ENCODE peak calls at places on chromosomes 13 and 19, in four cellular contexts. N, I, C and G are unnamed samples.

GRCh38 chr19:41303941-41304340 is 6.0 kb upstream of the CCDC97 start:
- DNase-seq in C (no peak), N (no peak), I (no peak), G (no peak)

GRCh38 chr13:21043898-21044297 is 17.5 kb downstream of the LATS2 start:
- DNase-seq in N (no peak), I (no peak), C (no peak), G (no peak)

GRCh38 chr13:99995503-99996176 is 14.1 kb downstream of the ZIC2 start:
- DNase-seq in N (no peak), C (no peak), I (no peak), G (no peak)

GRCh38 chr19:51398096-51398704 is 7.8 kb upstream of the C19orf84 start:
- DNase-seq in I (no peak), N (no peak), C (no peak), G (no peak)

GRCh38 chr19:872266-872951 is 12.9 kb downstream of the CFD start:
- DNase-seq in I (peak; percentile 92), N (peak; percentile 68), C (peak; percentile 97), G (no peak)

GRCh38 chr19:6318772-6319171 is 14.6 kb downstream of the ACER1 start:
- DNase-seq in N (no peak), I (no peak), C (no peak), G (no peak)

GRCh38 chr13:29756506-29756905 is 93.9 kb downstream of the UBL3 start:
- DNase-seq in C (no peak), N (no peak), I (no peak), G (no peak)

GRCh38 chr13:84132491-84132890 is 250.2 kb upstream of the SLITRK1 start:
- DNase-seq in N (no peak), C (no peak), I (no peak), G (no peak)

GRCh38 chr19:33349319-33350289 is 23.9 kb upstream of the CEBPG start:
- DNase-seq in I (no peak), N (no peak), C (no peak), G (no peak)

GRCh38 chr19:20278342-20278741 is 111.3 kb downstream of the ZNF486 start:
- DNase-seq in N (peak; percentile 43), C (no peak), I (peak; percentile 12), G (no peak)

GRCh38 chr19:45283443-45284033 is 32.5 kb downstream of the MARK4 start:
- DNase-seq in C (no peak), I (no peak), N (no peak), G (no peak)

GRCh38 chr13:62387642-62388041 is 972.0 kb upstream of the PCDH20 start:
- DNase-seq in N (no peak), C (no peak), I (no peak), G (no peak)

GRCh38 chr13:101394597-101394996 is 21.7 kb downstream of the NALCN start:
- DNase-seq in I (no peak), N (no peak), C (no peak), G (no peak)

GRCh38 chr13:97512732-97513131 is 78.8 kb downstream of the RAP2A start:
- DNase-seq in C (no peak), N (no peak), I (no peak), G (no peak)

GRCh38 chr13:64480648-64481047 is 2749.5 kb downstream of the PCDH9 start:
- DNase-seq in I (no peak), N (no peak), C (no peak), G (no peak)

GRCh38 chr13:98658131-98658530 is 81.2 kb upstream of the STK24 start:
- DNase-seq in N (no peak), C (no peak), I (peak; percentile 49), G (no peak)

GRCh38 chr13:29849071-29849541 is 1.3 kb downstream of the UBL3 start:
- DNase-seq in C (no peak), N (no peak), I (peak; percentile 31), G (peak; percentile 21)

GRCh38 chr13:114113961-114114360 is 18.5 kb downstream of the RASA3 start:
- DNase-seq in N (no peak), I (no peak), C (no peak), G (no peak)

GRCh38 chr19:48741222-48741999 is 1.0 kb upstream of the RASIP1 start:
- DNase-seq in I (peak; percentile 59), N (peak; percentile 66), C (no peak), G (no peak)

GRCh38 chr19:57269515-57270250 is 10.6 kb upstream of the ZNF460 start:
- DNase-seq in N (no peak), I (no peak), C (no peak), G (no peak)

DNA sequence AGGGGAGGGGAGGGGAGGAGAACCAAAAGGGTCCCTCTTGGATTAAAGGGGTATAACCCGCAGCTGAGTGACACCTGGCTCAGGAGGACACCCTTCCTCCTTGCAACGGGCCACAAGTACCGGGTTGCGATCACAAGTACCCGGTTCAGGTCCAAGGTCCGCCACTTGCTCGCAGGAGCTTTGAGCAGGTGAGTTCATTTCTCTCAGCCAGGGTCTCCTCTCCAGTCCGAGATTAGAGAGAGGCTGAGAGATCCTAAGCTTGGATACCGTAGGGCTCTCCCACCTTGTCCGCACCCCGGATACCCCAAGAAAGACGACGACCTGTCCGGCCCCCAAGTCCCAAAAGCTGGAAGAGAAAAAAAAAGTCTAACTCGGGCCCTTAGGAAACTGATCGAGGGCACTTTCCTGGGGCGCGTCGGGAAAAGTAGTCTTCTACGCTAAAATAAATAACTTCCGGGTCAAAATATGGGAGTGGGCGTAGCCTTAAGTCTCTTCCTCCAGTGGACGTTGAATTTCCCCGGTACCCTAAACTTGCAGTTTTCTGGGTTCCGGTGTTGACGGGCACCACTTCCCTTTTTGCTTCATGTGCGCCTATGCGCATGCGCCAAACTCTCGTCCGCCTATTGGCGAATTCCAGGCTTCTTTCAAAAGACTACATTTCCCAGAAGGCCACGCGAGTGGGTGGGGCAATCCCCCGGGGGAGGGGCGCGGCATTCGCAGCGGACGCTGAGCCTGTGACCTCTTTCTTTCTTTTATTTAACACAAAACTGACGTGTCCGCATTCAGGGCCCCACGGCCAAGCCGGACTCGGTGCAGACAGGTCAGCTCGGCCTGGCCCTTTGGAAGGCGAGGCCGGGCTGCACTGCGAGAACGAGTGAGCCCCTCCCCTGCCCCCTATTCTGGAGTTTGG is 4.4 kb downstream of the C19orf67 start:
- DNase-seq in I (peak; percentile 99), N (peak; percentile 99), C (peak; percentile 95), G (peak; percentile 99)
- TF ChIP-seq POLR2A in I (peak; percentile 75), N (peak; percentile 55), C (peak; percentile 71), G (peak; percentile 83)

GRCh38 chr19:40192758-40193586 is 1.7 kb downstream of the MAP3K10 start:
- DNase-seq in N (no peak), C (no peak), I (no peak), G (no peak)

GRCh38 chr19:40193587-40193849 is 2.3 kb downstream of the MAP3K10 start:
- DNase-seq in I (no peak), N (no peak), C (no peak), G (no peak)

GRCh38 chr19:40190891-40191835 is at the start of gene MAP3K10:
- DNase-seq in N (peak; percentile 72), I (peak; percentile 78), C (peak; percentile 86), G (peak; percentile 51)

DNA sequence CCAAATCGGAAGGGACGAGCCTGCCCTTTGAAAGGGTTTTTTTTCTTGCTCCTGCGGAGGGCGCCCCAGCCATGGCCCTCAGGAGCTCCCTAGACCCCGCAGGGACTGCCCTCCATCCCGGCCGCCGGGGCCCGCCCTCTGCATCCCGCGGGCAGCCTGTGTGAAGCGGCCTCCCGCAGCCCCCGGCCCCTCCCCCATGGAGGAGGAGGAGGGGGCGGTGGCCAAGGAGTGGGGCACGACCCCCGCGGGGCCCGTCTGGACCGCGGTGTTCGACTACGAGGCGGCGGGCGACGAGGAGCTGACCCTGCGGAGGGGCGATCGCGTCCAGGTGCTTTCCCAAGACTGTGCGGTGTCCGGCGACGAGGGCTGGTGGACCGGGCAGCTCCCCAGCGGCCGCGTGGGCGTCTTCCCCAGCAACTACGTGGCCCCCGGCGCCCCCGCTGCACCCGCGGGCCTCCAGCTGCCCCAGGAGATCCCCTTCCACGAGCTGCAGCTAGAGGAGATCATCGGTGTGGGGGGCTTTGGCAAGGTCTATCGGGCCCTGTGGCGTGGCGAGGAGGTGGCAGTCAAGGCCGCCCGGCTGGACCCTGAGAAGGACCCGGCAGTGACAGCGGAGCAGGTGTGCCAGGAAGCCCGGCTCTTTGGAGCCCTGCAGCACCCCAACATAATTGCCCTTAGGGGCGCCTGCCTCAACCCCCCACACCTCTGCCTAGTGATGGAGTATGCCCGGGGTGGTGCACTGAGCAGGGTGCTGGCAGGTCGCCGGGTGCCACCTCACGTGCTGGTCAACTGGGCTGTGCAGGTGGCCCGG is 815 bp downstream of the MAP3K10 start:
- DNase-seq in I (peak; percentile 37), N (no peak), C (no peak), G (no peak)
- TF ChIP-seq POLR2AphosphoS5 in I (no peak), N (no peak), C (no peak), G (no peak)

DNA sequence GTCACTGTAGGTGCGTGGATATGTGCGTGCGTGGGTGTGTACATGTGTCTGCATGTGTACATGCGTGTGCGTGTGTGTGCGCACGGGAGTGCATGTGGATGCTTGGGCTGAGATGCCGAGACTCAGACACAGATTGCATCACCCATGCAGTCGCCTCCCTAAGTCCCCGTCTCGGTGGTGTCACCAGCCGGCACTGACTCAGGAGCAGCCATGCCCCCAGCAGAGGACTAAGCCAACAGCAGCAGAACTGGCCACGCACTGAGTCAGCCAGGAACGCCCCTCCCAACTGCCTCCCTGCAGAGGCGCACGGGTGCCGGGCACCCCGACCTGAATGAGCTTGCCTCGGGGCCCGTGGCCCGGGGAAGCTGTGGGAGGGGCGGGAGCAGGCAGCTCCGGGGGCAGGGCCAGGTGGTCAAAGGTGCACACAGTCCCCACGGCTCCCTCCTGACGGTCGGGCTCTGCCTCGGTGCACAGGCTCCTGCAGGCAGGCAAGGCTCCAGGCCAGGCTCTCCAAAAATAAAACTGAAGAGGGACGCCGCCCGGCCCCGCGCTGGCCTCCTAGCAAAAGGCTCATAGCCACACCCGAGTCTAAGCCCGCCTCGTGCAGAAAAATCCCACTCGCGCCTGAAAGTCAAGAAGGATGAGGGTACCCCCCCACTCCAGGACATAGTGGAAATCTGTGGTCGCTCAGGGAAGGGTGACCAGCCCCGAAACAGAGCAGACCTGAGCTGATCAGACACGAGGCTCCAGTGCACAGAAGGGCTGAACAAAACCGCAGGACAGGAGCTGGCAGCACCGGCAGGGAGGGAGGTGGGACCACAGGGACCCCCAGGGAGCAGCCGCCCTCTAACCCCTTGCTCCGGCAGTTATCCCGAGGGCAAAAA is 49.2 kb downstream of the GADD45B start:
- DNase-seq in N (peak; percentile 40), C (no peak), I (no peak), G (no peak)
- TF ChIP-seq POLR2A in N (no peak), C (no peak), I (no peak), G (no peak)

GRCh38 chr19:18051887-18052286 is 34.8 kb downstream of the IL12RB1 start:
- DNase-seq in C (no peak), I (no peak), N (peak; percentile 64), G (no peak)

GRCh38 chr19:18053571-18054219 is 33.0 kb downstream of the IL12RB1 start:
- DNase-seq in C (no peak), N (no peak), I (no peak), G (no peak)

GRCh38 chr19:18046066-18046718 is 38.2 kb downstream of the ARRDC2 start:
- DNase-seq in I (peak; percentile 15), N (peak; percentile 47), C (no peak), G (no peak)

GRCh38 chr19:18045307-18046013 is 37.5 kb downstream of the ARRDC2 start:
- DNase-seq in C (no peak), I (no peak), N (no peak), G (no peak)

DNA sequence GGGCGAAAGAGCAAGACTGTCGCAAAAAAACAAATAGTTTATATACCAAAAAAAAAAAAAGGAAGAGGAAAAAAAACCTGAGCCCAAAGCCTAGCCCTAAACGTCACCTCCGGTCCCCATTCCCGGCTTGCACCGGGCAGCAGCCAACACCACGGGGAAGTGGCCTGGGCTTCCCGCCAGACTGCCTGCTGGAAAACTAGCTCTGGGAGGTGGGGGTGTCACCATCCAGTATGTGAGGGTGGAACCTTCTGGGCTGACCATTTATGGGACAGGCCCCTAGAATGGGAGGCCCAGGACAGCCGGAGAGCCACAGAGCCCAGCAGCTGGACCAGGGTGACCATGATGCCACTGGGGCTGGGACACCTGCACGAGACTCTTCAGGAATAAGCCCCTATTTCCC is 37.3 kb downstream of the IL12RB1 start:
- DNase-seq in C (no peak), N (peak; percentile 92), I (peak; percentile 57), G (peak; percentile 30)
- TF ChIP-seq POLR2AphosphoS5 in C (no peak), N (peak; percentile 65), I (no peak), G (peak; percentile 82)